ENCODE peak calls at places on chromosomes 7 and 10, in seven cellular contexts. D, Z, S, L, K, N and X are unnamed samples.

GRCh38 chr10:79938728-79939380 is 10.1 kb downstream of the SFTPD start:
- DNase-seq in D (no peak), L (no peak), Z (no peak), N (no peak), K (peak; percentile 69), S (no peak), X (no peak)

GRCh38 chr10:50992356-50992866 is 81.9 kb upstream of the PRKG1 start:
- DNase-seq in L (no peak), N (no peak), S (peak; percentile 14), D (no peak), Z (peak; percentile 31), K (no peak), X (no peak)

GRCh38 chr10:30639946-30640786 is 10.6 kb upstream of the LYZL2 start:
- DNase-seq in Z (peak; percentile 77), K (no peak), D (peak; percentile 61), N (peak; percentile 70), L (peak; percentile 43), S (peak; percentile 63), X (peak; percentile 3)

GRCh38 chr7:1775389-1775788 is 105.3 kb downstream of the ELFN1 start:
- DNase-seq in Z (no peak), L (no peak), N (no peak), S (no peak), K (no peak), D (no peak), X (no peak)

GRCh38 chr10:130121486-130122079 is 11.0 kb upstream of the C10orf143 start:
- DNase-seq in L (no peak), Z (no peak), D (no peak), K (no peak), S (no peak), N (no peak), X (no peak)

GRCh38 chr10:61066661-61067353 is 122.8 kb upstream of the RHOBTB1 start:
- DNase-seq in S (no peak), D (no peak), Z (no peak), L (no peak), N (no peak), K (no peak), X (no peak)

GRCh38 chr7:139366400-139366799 is 6.7 kb downstream of the LUC7L2 start:
- DNase-seq in S (no peak), N (no peak), D (no peak), K (no peak), L (no peak), Z (no peak), X (no peak)

GRCh38 chr7:22667562-22668239 is 59.3 kb upstream of the IL6 start:
- DNase-seq in K (no peak), D (peak; percentile 6), Z (peak; percentile 95), L (peak; percentile 98), S (peak; percentile 93), N (no peak), X (peak; percentile 97)

GRCh38 chr7:3606436-3606835 is 305.4 kb downstream of the SDK1 start:
- DNase-seq in L (no peak), K (no peak), S (no peak), N (no peak), D (no peak), Z (no peak), X (no peak)

GRCh38 chr7:101172854-101173751 is 7.0 kb downstream of the NAT16 start:
- DNase-seq in D (no peak), S (peak; percentile 91), L (no peak), K (peak; percentile 86), Z (peak; percentile 71), N (peak; percentile 83), X (no peak)

GRCh38 chr7:94650652-94651051 is 5.3 kb downstream of the SGCE start:
- DNase-seq in K (no peak), S (no peak), N (no peak), L (no peak), Z (no peak), D (no peak), X (no peak)

GRCh38 chr7:36600314-36600682 is 124.0 kb downstream of the AOAH start:
- DNase-seq in N (no peak), K (no peak), Z (no peak), D (no peak), L (no peak), S (no peak), X (no peak)

GRCh38 chr7:148540041-148540738 is 50.4 kb upstream of the C7orf33 start:
- DNase-seq in D (peak; percentile 4), N (no peak), Z (peak; percentile 59), S (peak; percentile 74), K (peak; percentile 73), L (peak; percentile 20), X (peak; percentile 81)

GRCh38 chr10:125158528-125159485 is 1.6 kb downstream of the CTBP2 start:
- DNase-seq in D (no peak), L (no peak), Z (peak; percentile 54), S (peak; percentile 44), N (peak; percentile 63), K (peak; percentile 78), X (no peak)

GRCh38 chr7:55535637-55536016 is 36.7 kb downstream of the VOPP1 start:
- DNase-seq in K (no peak), D (no peak), S (no peak), L (no peak), Z (no peak), N (no peak), X (no peak)

GRCh38 chr10:95295031-95295755 is 4.4 kb upstream of the PDLIM1 start:
- DNase-seq in N (peak; percentile 15), K (peak; percentile 77), Z (peak; percentile 60), L (no peak), D (no peak), S (no peak), X (peak; percentile 86)

GRCh38 chr10:49400365-49400764 is 4.5 kb upstream of the DRGX start:
- DNase-seq in S (no peak), Z (no peak), K (no peak), D (no peak), N (no peak), L (no peak), X (no peak)

DNA sequence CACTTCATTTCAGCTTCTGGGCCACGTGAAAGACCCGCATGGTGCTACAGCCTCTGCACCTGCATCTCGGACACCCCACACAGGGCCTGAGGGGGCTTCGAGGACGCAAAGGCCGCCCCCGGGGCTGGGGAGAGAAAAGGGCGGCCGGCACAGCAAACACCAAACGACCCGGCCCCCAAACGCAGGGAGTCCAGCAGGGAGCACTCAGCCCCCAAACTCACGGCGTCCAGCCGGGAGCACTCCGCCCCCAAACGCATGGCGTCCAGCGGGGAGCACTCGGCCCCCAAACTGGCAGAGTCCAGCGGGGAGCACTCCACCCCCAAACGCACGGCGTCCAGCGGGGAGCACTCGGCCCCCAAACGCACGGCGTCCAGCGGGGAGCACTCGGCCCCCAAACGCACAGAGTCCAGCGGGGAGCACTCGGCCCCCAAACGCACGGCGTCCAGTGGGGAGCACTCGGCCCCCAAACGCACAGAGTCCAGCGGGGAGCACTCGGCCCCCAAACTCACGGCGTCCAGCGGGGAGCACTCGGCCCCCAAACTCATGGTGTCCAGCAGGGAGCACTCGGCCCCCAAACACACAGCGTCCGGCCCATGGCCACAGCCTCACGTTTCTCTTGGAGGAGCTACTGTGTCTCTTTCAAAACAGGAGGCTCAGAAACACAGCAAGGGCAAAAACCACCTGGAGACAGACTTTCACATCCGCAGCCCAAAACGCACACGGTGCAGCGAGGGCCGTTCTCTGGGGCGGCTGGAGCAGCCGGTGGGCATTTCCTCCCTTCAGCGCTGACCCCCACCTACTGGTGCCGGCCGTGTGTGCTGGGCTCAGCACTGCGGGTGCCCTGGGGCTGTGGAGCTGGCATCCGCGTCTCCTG is 27.0 kb upstream of the UTF1 start:
- DNase-seq in Z (no peak), K (no peak), S (no peak), L (no peak), N (no peak), D (no peak), X (no peak)
- H3K27me3 ChIP-seq in Z (no peaks in the 10 kb centered on the region), K (no peaks in the 10 kb centered on the region), S (peaks cover 28% of the 10 kb centered on the region), L (no peaks in the 10 kb centered on the region), N (peaks cover 39% of the 10 kb centered on the region), D (no peaks in the 10 kb centered on the region), X (no peaks in the 10 kb centered on the region)

DNA sequence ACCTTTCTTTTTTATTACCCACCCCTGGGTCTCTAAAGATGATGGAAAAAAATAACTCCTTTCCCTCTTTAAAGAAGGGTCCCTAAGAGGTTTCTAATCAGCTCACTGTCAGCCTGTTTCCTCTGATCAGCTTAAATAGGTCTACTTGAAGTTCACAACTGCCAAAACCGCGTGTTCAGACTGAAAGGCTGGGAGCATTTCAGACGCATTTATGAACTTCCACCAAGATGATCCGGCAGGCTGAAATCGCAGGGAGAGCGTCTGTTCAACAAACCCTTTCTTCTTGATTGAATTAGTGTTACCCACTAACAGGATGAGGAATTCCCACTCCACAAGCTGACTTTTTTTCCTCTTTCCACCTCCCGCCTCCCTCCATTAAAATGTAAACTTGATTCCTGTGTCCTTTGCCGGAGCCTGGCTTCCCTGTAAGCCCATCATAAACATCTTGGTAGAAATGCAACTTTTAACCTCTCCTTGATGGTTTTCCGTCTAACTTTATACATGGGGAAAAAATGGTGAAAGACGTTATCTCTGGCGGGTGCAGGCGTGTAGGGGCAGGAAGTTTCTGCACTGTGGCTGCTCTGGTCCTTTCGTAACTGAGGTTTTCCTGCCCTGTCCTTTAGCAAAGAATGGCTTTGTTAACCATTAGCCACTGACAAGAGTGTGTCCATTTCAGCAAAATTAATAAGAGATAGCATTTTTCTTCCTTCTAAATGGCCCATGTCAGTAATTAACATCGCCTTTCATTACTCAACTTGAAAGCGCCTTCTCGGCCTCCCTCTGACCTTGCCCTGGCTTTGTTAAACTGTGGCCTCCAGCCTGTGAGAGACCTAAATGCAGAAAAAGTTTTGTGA is 130.7 kb downstream of the BAMBI start:
- DNase-seq in K (no peak), D (no peak), L (no peak), Z (peak; percentile 34), N (no peak), S (no peak), X (no peak)
- H3K27ac ChIP-seq in K (no peak overlapping the region), D (no peak overlapping the region), L (no peak overlapping the region), Z (peak overlapping the region; percentile 51), N (no peak overlapping the region), S (no peak overlapping the region), X (no peak overlapping the region)

DNA sequence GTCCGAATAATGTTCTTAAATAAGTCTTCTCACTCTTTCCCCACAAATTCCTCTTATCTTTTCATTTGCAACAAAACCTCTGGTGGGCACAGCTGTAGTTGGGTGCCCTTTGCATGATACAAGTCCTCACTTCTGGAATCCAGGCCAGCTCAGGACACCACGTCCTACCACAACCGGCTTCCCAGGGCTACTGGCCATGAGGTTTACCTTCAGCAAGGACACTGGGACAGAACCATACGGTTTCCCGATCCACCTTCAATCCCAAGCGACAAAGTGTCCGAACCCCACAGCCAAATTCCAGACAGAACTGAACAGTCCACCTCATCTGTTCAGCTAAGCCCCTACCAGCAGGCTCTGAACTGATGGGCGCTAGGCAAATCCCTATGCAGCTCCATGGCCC is 174.6 kb downstream of the FAM107B start:
- DNase-seq in D (no peak), N (no peak), Z (no peak), L (no peak), K (no peak), S (no peak), X (no peak)
- H3K4me1 ChIP-seq in D (peaks cover 30% of the 10 kb centered on the region), N (peaks cover 14% of the 10 kb centered on the region), Z (peaks cover 10% of the 10 kb centered on the region), L (peaks cover 1% of the 10 kb centered on the region), K (peaks cover 6% of the 10 kb centered on the region), S (peaks cover 8% of the 10 kb centered on the region), X (peaks cover 17% of the 10 kb centered on the region)

DNA sequence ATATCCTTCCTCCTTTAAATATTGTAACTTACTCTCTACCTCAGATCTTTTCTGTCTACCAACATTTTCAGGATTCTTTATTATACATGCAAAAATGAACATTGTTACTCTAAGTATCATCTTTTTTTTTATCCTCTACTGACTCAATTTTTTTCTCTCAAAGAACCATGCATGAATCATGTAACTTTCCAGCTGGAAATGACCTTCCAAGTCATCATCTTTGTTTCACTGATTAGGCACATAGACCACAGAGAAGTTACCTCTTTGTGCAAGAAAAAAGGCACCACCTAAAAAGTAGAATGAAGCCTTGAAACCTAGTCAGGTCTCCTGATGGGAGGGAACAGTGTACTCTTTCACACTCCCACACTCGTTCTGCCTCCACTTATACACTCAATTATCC is 234.9 kb downstream of the HGF start:
- DNase-seq in Z (peak; percentile 55), N (no peak), S (no peak), K (no peak), D (no peak), L (no peak), X (no peak)
- H3K27me3 ChIP-seq in Z (no peaks in the 10 kb centered on the region), N (no peaks in the 10 kb centered on the region), S (no peaks in the 10 kb centered on the region), K (no peaks in the 10 kb centered on the region), D (no peaks in the 10 kb centered on the region), L (no peaks in the 10 kb centered on the region), X (no peaks in the 10 kb centered on the region)